ENCODE peak calls at places on chromosomes 13 and 19, in four cellular contexts. One of them, this sample, is unnamed.
A peak's percentile ranks its signal among the peaks of the same experiment; 100 is the strongest.

GRCh38 chr19:15402411-15403150 is 16.2 kb downstream of the AKAP8L start:
- DNase-seq in astrocyte of the cerebellum: no peak
- DNase-seq in fibroblast of villous mesenchyme: no peak
- DNase-seq in choroid plexus epithelial cell: no peak
- DNase-seq in this sample: no peak

GRCh38 chr13:35208587-35208986 is 266.5 kb downstream of the NBEA start:
- DNase-seq in choroid plexus epithelial cell: peak; percentile 6
- DNase-seq in astrocyte of the cerebellum: no peak
- DNase-seq in fibroblast of villous mesenchyme: no peak
- DNase-seq in this sample: no peak

GRCh38 chr19:12801466-12802266 is at the start of the genes PRDX2 and THSD8:
- DNase-seq in fibroblast of villous mesenchyme: peak; percentile 68
- DNase-seq in choroid plexus epithelial cell: peak; percentile 83
- DNase-seq in astrocyte of the cerebellum: no peak
- DNase-seq in this sample: no peak

GRCh38 chr19:16376649-16377048 is 52.0 kb downstream of the KLF2 start:
- DNase-seq in choroid plexus epithelial cell: no peak
- DNase-seq in astrocyte of the cerebellum: no peak
- DNase-seq in fibroblast of villous mesenchyme: no peak
- DNase-seq in this sample: no peak

GRCh38 chr13:64709079-64709478 is 2521.1 kb downstream of the PCDH9 start:
- DNase-seq in fibroblast of villous mesenchyme: no peak
- DNase-seq in choroid plexus epithelial cell: peak; percentile 6
- DNase-seq in astrocyte of the cerebellum: no peak
- DNase-seq in this sample: no peak

GRCh38 chr13:30257433-30258099 is 49.8 kb downstream of the KATNAL1 start:
- DNase-seq in choroid plexus epithelial cell: peak; percentile 56
- DNase-seq in fibroblast of villous mesenchyme: peak; percentile 45
- DNase-seq in astrocyte of the cerebellum: peak; percentile 13
- DNase-seq in this sample: no peak

GRCh38 chr13:74132152-74132767 is 1.9 kb downstream of the KLF12 start:
- DNase-seq in fibroblast of villous mesenchyme: no peak
- DNase-seq in astrocyte of the cerebellum: no peak
- DNase-seq in choroid plexus epithelial cell: peak; percentile 40
- DNase-seq in this sample: no peak

GRCh38 chr19:33784432-33784831 is 12.2 kb upstream of the KCTD15 start:
- DNase-seq in choroid plexus epithelial cell: peak; percentile 16
- DNase-seq in fibroblast of villous mesenchyme: no peak
- DNase-seq in astrocyte of the cerebellum: no peak
- DNase-seq in this sample: no peak

GRCh38 chr13:25727250-25727649 is 324.6 kb downstream of the SHISA2 start:
- DNase-seq in choroid plexus epithelial cell: no peak
- DNase-seq in astrocyte of the cerebellum: no peak
- DNase-seq in fibroblast of villous mesenchyme: no peak
- DNase-seq in this sample: no peak

GRCh38 chr13:47841131-47841530 is 159.9 kb downstream of the SUCLA2 start:
- DNase-seq in choroid plexus epithelial cell: no peak
- DNase-seq in astrocyte of the cerebellum: no peak
- DNase-seq in fibroblast of villous mesenchyme: no peak
- DNase-seq in this sample: no peak

GRCh38 chr19:12163841-12164240 is 945 bp downstream of the ZNF136 start:
- DNase-seq in astrocyte of the cerebellum: no peak
- DNase-seq in fibroblast of villous mesenchyme: peak; percentile 27
- DNase-seq in choroid plexus epithelial cell: peak; percentile 34
- DNase-seq in this sample: no peak

GRCh38 chr19:2552859-2553258 is 76.9 kb downstream of the GADD45B start:
- DNase-seq in fibroblast of villous mesenchyme: peak; percentile 72
- DNase-seq in astrocyte of the cerebellum: no peak
- DNase-seq in choroid plexus epithelial cell: peak; percentile 40
- DNase-seq in this sample: no peak

GRCh38 chr13:50990540-50991506 is 81.2 kb downstream of the RNASEH2B start:
- DNase-seq in choroid plexus epithelial cell: peak; percentile 78
- DNase-seq in astrocyte of the cerebellum: peak; percentile 44
- DNase-seq in fibroblast of villous mesenchyme: peak; percentile 76
- DNase-seq in this sample: no peak

GRCh38 chr13:111410232-111411021 is 90.0 kb downstream of the TEX29 start:
- DNase-seq in astrocyte of the cerebellum: no peak
- DNase-seq in choroid plexus epithelial cell: no peak
- DNase-seq in fibroblast of villous mesenchyme: no peak
- DNase-seq in this sample: no peak

GRCh38 chr13:27792393-27793218 is at the start of gene GSX1:
- DNase-seq in choroid plexus epithelial cell: peak; percentile 80
- DNase-seq in fibroblast of villous mesenchyme: peak; percentile 72
- DNase-seq in astrocyte of the cerebellum: peak; percentile 40
- DNase-seq in this sample: no peak

GRCh38 chr13:92547256-92547655 is 679.4 kb upstream of the GPC6 start:
- DNase-seq in fibroblast of villous mesenchyme: no peak
- DNase-seq in astrocyte of the cerebellum: peak; percentile 6
- DNase-seq in choroid plexus epithelial cell: peak; percentile 69
- DNase-seq in this sample: no peak

GRCh38 chr19:7700128-7700470 is 1.8 kb downstream of the FCER2 start:
- DNase-seq in astrocyte of the cerebellum: no peak
- DNase-seq in fibroblast of villous mesenchyme: no peak
- DNase-seq in choroid plexus epithelial cell: no peak
- DNase-seq in this sample: no peak

GRCh38 chr19:7699422-7700127 is 2.4 kb downstream of the FCER2 start:
- DNase-seq in fibroblast of villous mesenchyme: no peak
- DNase-seq in astrocyte of the cerebellum: no peak
- DNase-seq in choroid plexus epithelial cell: no peak
- DNase-seq in this sample: no peak

GRCh38 chr19:7699003-7699402 is 2.9 kb downstream of the FCER2 start:
- DNase-seq in fibroblast of villous mesenchyme: no peak
- DNase-seq in astrocyte of the cerebellum: no peak
- DNase-seq in choroid plexus epithelial cell: no peak
- DNase-seq in this sample: no peak

GRCh38 chr19:7701654-7702457 is at the start of gene FCER2:
- DNase-seq in fibroblast of villous mesenchyme: no peak
- DNase-seq in choroid plexus epithelial cell: no peak
- DNase-seq in astrocyte of the cerebellum: no peak
- DNase-seq in this sample: no peak

GRCh38 chr19:7701049-7701653 is 780 bp downstream of the FCER2 start:
- DNase-seq in choroid plexus epithelial cell: no peak
- DNase-seq in fibroblast of villous mesenchyme: no peak
- DNase-seq in astrocyte of the cerebellum: no peak
- DNase-seq in this sample: no peak
- TF ChIP-seq CTCF in choroid plexus epithelial cell: no peak
- TF ChIP-seq CTCF in fibroblast of villous mesenchyme: no peak
- TF ChIP-seq CTCF in astrocyte of the cerebellum: no peak
- TF ChIP-seq CTCF in this sample: no peak

DNA sequence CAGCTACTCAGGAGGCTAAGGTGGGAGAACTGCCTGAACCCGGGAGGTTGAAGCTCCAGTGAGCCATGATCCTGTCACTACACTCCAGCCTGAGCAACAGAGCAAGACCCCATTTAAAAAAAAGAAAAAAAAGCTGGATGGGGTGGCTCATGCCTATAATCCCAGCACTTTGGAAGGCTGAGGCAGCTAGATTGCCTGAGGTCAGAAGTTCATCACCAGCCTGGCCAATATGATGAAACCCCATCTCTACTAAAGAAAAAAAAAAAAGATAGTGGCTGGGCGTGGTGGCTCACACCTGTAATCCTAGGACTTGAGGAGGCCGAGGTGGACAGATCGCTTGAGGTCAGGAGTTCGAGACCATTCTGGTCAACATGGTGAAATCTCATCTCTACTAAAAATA is 15.0 kb downstream of the LTBP4 start:
- DNase-seq in astrocyte of the cerebellum: no peak
- DNase-seq in choroid plexus epithelial cell: no peak
- DNase-seq in fibroblast of villous mesenchyme: no peak
- DNase-seq in this sample: no peak
- TF ChIP-seq CTCF in astrocyte of the cerebellum: no peak
- TF ChIP-seq CTCF in choroid plexus epithelial cell: no peak
- TF ChIP-seq CTCF in fibroblast of villous mesenchyme: no peak
- TF ChIP-seq CTCF in this sample: no peak

GRCh38 chr19:3690551-3691371 is 9.5 kb downstream of the PIP5K1C start:
- DNase-seq in choroid plexus epithelial cell: no peak
- DNase-seq in fibroblast of villous mesenchyme: no peak
- DNase-seq in astrocyte of the cerebellum: no peak
- DNase-seq in this sample: no peak

GRCh38 chr19:3683866-3684816 is 16.1 kb downstream of the PIP5K1C start:
- DNase-seq in choroid plexus epithelial cell: peak; percentile 93
- DNase-seq in fibroblast of villous mesenchyme: peak; percentile 74
- DNase-seq in astrocyte of the cerebellum: peak; percentile 74
- DNase-seq in this sample: peak; percentile 87

GRCh38 chr19:3684817-3685410 is 15.4 kb downstream of the PIP5K1C start:
- DNase-seq in fibroblast of villous mesenchyme: no peak
- DNase-seq in astrocyte of the cerebellum: no peak
- DNase-seq in choroid plexus epithelial cell: peak; percentile 35
- DNase-seq in this sample: no peak

GRCh38 chr19:3687774-3688706 is 12.2 kb downstream of the PIP5K1C start:
- DNase-seq in choroid plexus epithelial cell: peak; percentile 53
- DNase-seq in fibroblast of villous mesenchyme: no peak
- DNase-seq in astrocyte of the cerebellum: no peak
- DNase-seq in this sample: peak; percentile 89

GRCh38 chr19:3687393-3687773 is 12.9 kb downstream of the PIP5K1C start:
- DNase-seq in astrocyte of the cerebellum: no peak
- DNase-seq in choroid plexus epithelial cell: no peak
- DNase-seq in fibroblast of villous mesenchyme: no peak
- DNase-seq in this sample: peak; percentile 72
- TF ChIP-seq CTCF in astrocyte of the cerebellum: no peak
- TF ChIP-seq CTCF in choroid plexus epithelial cell: no peak
- TF ChIP-seq CTCF in fibroblast of villous mesenchyme: no peak
- TF ChIP-seq CTCF in this sample: no peak

GRCh38 chr13:62320129-62320724 is 904.6 kb upstream of the PCDH20 start:
- DNase-seq in choroid plexus epithelial cell: peak; percentile 82
- DNase-seq in fibroblast of villous mesenchyme: peak; percentile 26
- DNase-seq in astrocyte of the cerebellum: peak; percentile 53
- DNase-seq in this sample: no peak
- TF ChIP-seq CTCF in choroid plexus epithelial cell: peak; percentile 66
- TF ChIP-seq CTCF in fibroblast of villous mesenchyme: peak; percentile 39
- TF ChIP-seq CTCF in astrocyte of the cerebellum: peak; percentile 52
- TF ChIP-seq CTCF in this sample: peak; percentile 95

DNA sequence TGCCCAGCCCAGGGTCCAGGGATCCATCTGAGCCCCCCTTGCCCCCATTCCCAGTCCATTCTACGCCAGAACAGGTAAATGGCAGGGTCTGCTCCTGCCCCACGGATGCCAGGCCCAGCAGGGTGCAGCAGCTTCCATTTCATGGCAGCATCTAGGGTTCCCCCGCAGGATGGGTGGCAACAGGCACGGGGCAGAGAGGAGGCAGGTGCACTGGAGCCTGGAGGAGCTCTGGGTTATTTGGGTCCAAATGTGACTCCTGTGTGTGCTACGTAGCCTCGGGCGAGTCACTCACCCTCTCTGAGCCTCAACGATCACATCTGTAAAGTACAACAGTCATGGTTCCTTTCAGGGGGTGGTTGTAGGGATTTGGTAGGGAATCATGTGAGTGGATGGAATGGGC is 27.4 kb downstream of the IL12RB1 start:
- DNase-seq in astrocyte of the cerebellum: no peak
- DNase-seq in fibroblast of villous mesenchyme: no peak
- DNase-seq in choroid plexus epithelial cell: no peak
- DNase-seq in this sample: no peak
- TF ChIP-seq CTCF in astrocyte of the cerebellum: no peak
- TF ChIP-seq CTCF in fibroblast of villous mesenchyme: no peak
- TF ChIP-seq CTCF in choroid plexus epithelial cell: no peak
- TF ChIP-seq CTCF in this sample: no peak

This sample was measured in chondrocyte.